ENCODE peak calls at places on chromosome 2, in six cellular contexts. F, S, O, E, A and I are unnamed samples.

GRCh38 chr2:119253114-119253702 is 29.6 kb downstream of the STEAP3 start:
- DNase-seq in S (no peak), F (peak; percentile 80), E (no peak), A (no peak), O (no peak), I (peak; percentile 88)

GRCh38 chr2:61178603-61179545 is 16.9 kb downstream of the C2orf74 start:
- DNase-seq in O (no peak), S (no peak), E (peak; percentile 39), A (no peak), F (peak; percentile 64), I (no peak)

GRCh38 chr2:138823651-138824050 is 43.5 kb upstream of the NXPH2 start:
- DNase-seq in A (no peak), S (no peak), F (no peak), O (no peak), E (no peak), I (no peak)

GRCh38 chr2:215577356-215577755 is 141.5 kb upstream of the FN1 start:
- DNase-seq in F (peak; percentile 68), A (no peak), E (no peak), S (no peak), O (no peak), I (peak; percentile 28)

GRCh38 chr2:179562330-179562885 is 297.8 kb upstream of the SESTD1 start:
- DNase-seq in O (no peak), S (no peak), A (no peak), F (no peak), E (no peak), I (no peak)

GRCh38 chr2:131475831-131476230 is at the start of gene TUBA3D:
- DNase-seq in S (no peak), F (no peak), O (no peak), A (no peak), E (no peak), I (no peak)

GRCh38 chr2:232655392-232655791 is 22.0 kb downstream of the EFHD1 start:
- DNase-seq in E (no peak), A (peak; percentile 38), S (no peak), O (no peak), F (no peak), I (no peak)

GRCh38 chr2:164719996-164720941 is 99.0 kb upstream of the GRB14 start:
- DNase-seq in S (no peak), E (no peak), A (no peak), O (no peak), F (peak; percentile 28), I (peak; percentile 67)

GRCh38 chr2:130336877-130337734 is 5.6 kb upstream of the IMP4 start:
- DNase-seq in F (peak; percentile 54), S (no peak), O (peak; percentile 85), E (peak; percentile 65), A (peak; percentile 91), I (peak; percentile 84)

GRCh38 chr2:223101340-223102039 is 49.5 kb downstream of the KCNE4 start:
- DNase-seq in S (no peak), A (no peak), E (no peak), F (peak; percentile 60), O (peak; percentile 51), I (peak; percentile 45)
- TF ChIP-seq CTCF in S (peak; percentile 66), A (peak; percentile 38), E (no peak), F (peak; percentile 67), O (peak; percentile 86), I (peak; percentile 47)

DNA sequence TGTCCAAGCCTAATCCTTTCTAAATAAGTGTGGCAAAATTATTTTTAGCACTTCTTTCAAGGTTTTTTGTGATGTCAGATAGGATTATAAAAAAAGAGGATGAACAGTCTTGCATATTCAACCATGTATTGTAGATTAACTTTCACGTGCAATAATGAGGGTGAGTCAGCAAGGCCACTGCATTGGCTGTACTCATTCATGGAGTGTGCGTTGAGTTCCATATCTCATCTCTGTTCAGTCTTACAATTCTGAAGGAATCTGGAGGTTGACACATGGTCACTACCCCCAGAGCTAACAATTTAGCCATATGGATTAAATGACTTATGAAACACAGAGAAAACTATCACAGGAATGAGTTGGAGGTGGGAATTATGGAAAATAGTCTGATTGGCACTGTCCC is 810.5 kb downstream of the SLC4A3 start:
- DNase-seq in F (no peak), O (no peak), S (no peak), E (no peak), A (no peak), I (no peak)
- H3K4me3 ChIP-seq in F (no peak overlapping the region), O (no peak overlapping the region), S (no peak overlapping the region), E (no peak overlapping the region), A (no peak overlapping the region), I (no peak overlapping the region)

GRCh38 chr2:135552887-135553286 is 21.6 kb downstream of the R3HDM1 start:
- DNase-seq in E (no peak), A (no peak), F (no peak), S (no peak), O (no peak), I (no peak)

GRCh38 chr2:135546432-135546831 is 15.1 kb downstream of the R3HDM1 start:
- DNase-seq in S (no peak), F (no peak), A (no peak), E (no peak), O (no peak), I (no peak)

GRCh38 chr2:135551356-135551755 is 20.1 kb downstream of the R3HDM1 start:
- DNase-seq in A (no peak), O (no peak), S (no peak), F (no peak), E (no peak), I (no peak)

DNA sequence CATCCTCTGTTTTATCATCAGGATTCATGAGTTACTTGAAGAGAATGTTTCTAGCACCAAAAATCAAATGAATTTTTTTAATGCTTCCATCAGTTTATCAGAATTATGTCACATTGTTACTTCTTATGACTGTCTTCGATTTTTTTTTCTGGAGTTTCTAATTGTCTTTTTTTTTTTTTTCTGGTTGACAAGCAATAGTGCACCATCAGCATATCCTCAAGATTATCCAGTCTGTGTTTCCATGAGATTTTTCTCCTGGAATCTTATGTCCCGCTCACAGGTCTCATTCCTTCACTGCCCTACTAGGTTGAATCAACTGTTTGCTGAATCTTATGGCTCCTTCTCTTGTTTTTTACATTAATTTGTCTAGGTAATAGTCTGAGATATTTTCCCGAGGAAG is 16.0 kb downstream of the R3HDM1 start:
- DNase-seq in F (no peak), A (no peak), O (no peak), E (no peak), S (no peak), I (no peak)
- TF ChIP-seq CTCF in F (no peak), A (no peak), O (no peak), E (no peak), S (no peak), I (no peak)

GRCh38 chr2:218859556-218859993 is at the start of gene WNT6:
- DNase-seq in S (no peak), E (no peak), A (no peak), F (no peak), O (peak; percentile 37), I (no peak)
- H3K4me3 ChIP-seq in S (no peak within 1 kb of the TSS), E (peak within 1 kb of the TSS; percentile 25), A (no peak within 1 kb of the TSS), F (no peak within 1 kb of the TSS), O (peak within 1 kb of the TSS; percentile 61), I (no peak within 1 kb of the TSS)

DNA sequence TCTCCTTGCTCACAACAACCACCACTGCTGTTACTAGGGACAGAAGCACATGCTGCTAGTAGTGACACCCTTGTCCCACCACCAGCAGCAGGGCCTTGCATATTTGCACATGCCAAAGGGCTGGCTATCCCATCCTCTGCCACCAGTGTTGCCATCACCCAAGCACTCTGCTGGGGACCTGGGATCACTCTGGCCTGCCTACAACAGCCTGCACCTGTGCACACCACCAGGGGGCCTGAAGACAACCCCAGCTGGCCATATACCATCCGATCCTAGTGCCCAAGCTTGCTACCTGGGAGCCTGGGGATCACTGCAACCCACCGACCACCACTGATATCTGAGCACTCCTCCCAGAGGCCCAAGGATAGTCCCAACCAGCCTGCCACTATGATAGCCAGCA is 99.9 kb upstream of the FANCL start:
- DNase-seq in F (no peak), O (no peak), S (no peak), E (no peak), A (no peak), I (no peak)
- TF ChIP-seq CTCF in F (no peak), O (no peak), S (no peak), E (no peak), A (no peak), I (no peak)

DNA sequence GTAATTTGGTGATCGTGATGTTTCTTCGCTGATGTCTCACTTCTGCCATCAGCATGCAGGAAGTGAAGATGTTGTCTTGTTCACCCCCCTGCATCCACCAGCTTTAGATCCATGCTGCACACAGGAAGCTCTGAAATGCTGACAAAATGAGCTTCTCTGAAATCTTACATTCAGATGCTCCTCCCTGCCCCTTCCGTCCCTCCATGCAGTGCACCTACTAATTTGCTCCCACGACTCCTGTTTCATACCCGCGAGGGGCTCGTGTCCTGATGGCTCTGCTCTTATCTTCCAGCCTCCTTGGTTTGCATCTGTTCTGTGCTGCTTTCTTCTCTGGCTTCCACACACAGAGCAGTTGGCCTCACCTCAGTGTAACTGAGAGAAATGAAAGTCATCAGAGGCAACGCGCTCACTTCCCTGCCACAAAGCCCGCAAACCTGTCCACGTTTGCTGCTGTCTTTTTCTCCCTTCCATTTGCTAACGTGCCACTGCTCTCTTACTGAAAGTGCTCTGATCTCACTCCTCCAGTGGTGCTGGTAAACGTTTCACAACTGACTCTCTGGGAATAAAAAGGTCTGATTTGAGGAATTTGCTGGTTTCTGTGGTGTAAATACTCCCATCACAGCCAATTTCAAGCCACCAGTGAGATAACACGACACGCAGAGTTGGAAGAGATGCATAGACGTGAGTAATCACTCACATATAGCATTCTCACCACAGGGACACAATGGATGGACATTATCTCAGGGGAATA is 41.0 kb upstream of the MGAT4A start:
- DNase-seq in O (no peak), A (no peak), S (no peak), E (no peak), F (peak; percentile 50), I (peak; percentile 51)
- H3K4me3 ChIP-seq in O (no peak overlapping the region), A (no peak overlapping the region), S (no peak overlapping the region), E (no peak overlapping the region), F (no peak overlapping the region), I (no peak overlapping the region)

DNA sequence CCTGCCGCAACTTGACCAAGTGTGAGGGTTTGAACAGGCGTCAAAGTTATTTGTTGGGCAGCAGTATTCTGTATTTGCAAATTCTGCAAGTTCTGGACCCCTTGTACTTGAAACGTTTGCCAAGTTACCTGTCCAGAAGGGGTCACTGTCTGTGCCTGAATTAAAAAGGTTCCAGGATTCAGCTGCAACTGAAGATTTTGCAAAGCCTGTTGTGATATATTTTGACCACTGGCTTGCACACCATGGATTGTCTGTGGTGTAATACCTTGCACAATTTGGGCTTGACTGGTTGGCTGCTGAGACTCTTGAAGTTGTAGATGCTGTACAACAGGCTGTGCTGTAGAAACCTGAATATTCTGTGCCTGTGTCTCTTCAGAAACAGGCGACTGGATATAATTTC is 10.2 kb downstream of the SP3 start:
- DNase-seq in S (no peak), F (no peak), A (no peak), E (no peak), O (no peak), I (no peak)
- TF ChIP-seq CTCF in S (no peak), F (peak; percentile 4), A (no peak), E (no peak), O (no peak), I (no peak)

GRCh38 chr2:207474871-207475485 is 54.8 kb upstream of the CREB1 start:
- DNase-seq in F (peak; percentile 77), S (no peak), E (peak; percentile 22), O (peak; percentile 5), A (no peak), I (peak; percentile 64)
- H3K4me3 ChIP-seq in F (peak overlapping the region; percentile 21), S (no peak overlapping the region), E (no peak overlapping the region), O (no peak overlapping the region), A (peak overlapping the region; percentile 19), I (no peak overlapping the region)

DNA sequence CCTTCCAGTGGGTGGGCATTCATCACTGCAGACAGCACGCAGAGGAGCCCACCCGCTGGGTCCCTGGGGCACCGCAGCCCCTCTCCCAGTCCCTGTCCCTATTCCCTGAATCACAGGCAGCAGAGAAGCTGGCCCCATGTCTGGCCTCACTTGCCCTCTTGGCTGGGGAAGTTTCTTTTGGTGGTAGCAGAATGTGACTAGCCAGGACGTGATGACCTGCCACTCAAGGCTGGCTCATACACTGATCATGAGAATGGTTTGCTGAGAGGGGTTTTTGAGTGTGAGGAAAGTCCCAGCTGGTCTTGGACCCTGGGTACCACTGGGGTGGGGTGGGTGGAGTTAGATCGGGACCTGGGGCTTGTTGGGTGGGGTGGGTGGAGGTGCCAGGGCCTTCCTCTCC is 29.0 kb upstream of the FOSL2 start:
- DNase-seq in E (no peak), A (no peak), O (no peak), S (no peak), F (no peak), I (no peak)
- TF ChIP-seq CTCF in E (no peak), A (no peak), O (no peak), S (no peak), F (no peak), I (no peak)